ENCODE peak calls at places on chromosomes 11 and 22, in ten cellular contexts. One of them, this sample, is unnamed.

GRCh38 chr11:43784866-43785265 is 95.8 kb upstream of the ALKBH3 start:
- DNase-seq in GM23248: no peak
- DNase-seq in NCI-H1105: no peak
- DNase-seq in NCI-H1417: no peak
- DNase-seq in activated B cell treated with CpG ODN at 0.5 μM for 24 hours: no peak
- DNase-seq in choroid plexus epithelial cell: peak
- DNase-seq in T-helper 1 cell: no peak
- DNase-seq in stimulated activated CD8-positive, alpha-beta memory T cell treated with anti-CD3 and anti-CD28 coated beads, Interleukin-2, amount 100 ng/mL, for 48 hours: no peak
- DNase-seq in anterior cingulate cortex: no peak
- DNase-seq in CD4-positive, CD25-positive, alpha-beta regulatory T cell: no peak
- DNase-seq in this sample: no peak

GRCh38 chr11:62337682-62338181 is 484 bp downstream of the ASRGL1 start:
- DNase-seq in activated B cell treated with CpG ODN at 0.5 μM for 24 hours: peak
- DNase-seq in T-helper 1 cell: no peak
- DNase-seq in stimulated activated CD8-positive, alpha-beta memory T cell treated with anti-CD3 and anti-CD28 coated beads, Interleukin-2, amount 100 ng/mL, for 48 hours: no peak
- DNase-seq in NCI-H1105: peak
- DNase-seq in CD4-positive, CD25-positive, alpha-beta regulatory T cell: peak
- DNase-seq in choroid plexus epithelial cell: no peak
- DNase-seq in anterior cingulate cortex: no peak
- DNase-seq in NCI-H1417: peak
- DNase-seq in GM23248: peak
- DNase-seq in this sample: peak

GRCh38 chr11:2990617-2991476 is 1.3 kb downstream of the NAP1L4 start:
- DNase-seq in NCI-H1105: no peak
- DNase-seq in NCI-H1417: peak
- DNase-seq in T-helper 1 cell: no peak
- DNase-seq in anterior cingulate cortex: no peak
- DNase-seq in stimulated activated CD8-positive, alpha-beta memory T cell treated with anti-CD3 and anti-CD28 coated beads, Interleukin-2, amount 100 ng/mL, for 48 hours: no peak
- DNase-seq in activated B cell treated with CpG ODN at 0.5 μM for 24 hours: no peak
- DNase-seq in GM23248: peak
- DNase-seq in CD4-positive, CD25-positive, alpha-beta regulatory T cell: peak
- DNase-seq in choroid plexus epithelial cell: no peak
- DNase-seq in this sample: no peak

GRCh38 chr11:107953506-107953905 is 25.3 kb downstream of the RAB39A start:
- DNase-seq in choroid plexus epithelial cell: no peak
- DNase-seq in stimulated activated CD8-positive, alpha-beta memory T cell treated with anti-CD3 and anti-CD28 coated beads, Interleukin-2, amount 100 ng/mL, for 48 hours: no peak
- DNase-seq in activated B cell treated with CpG ODN at 0.5 μM for 24 hours: no peak
- DNase-seq in NCI-H1417: no peak
- DNase-seq in NCI-H1105: no peak
- DNase-seq in GM23248: no peak
- DNase-seq in T-helper 1 cell: no peak
- DNase-seq in anterior cingulate cortex: no peak
- DNase-seq in CD4-positive, CD25-positive, alpha-beta regulatory T cell: no peak
- DNase-seq in this sample: no peak

GRCh38 chr22:50719814-50720300 is 18.1 kb upstream of the ACR start:
- DNase-seq in stimulated activated CD8-positive, alpha-beta memory T cell treated with anti-CD3 and anti-CD28 coated beads, Interleukin-2, amount 100 ng/mL, for 48 hours: no peak
- DNase-seq in GM23248: no peak
- DNase-seq in anterior cingulate cortex: no peak
- DNase-seq in NCI-H1105: no peak
- DNase-seq in NCI-H1417: no peak
- DNase-seq in T-helper 1 cell: no peak
- DNase-seq in activated B cell treated with CpG ODN at 0.5 μM for 24 hours: no peak
- DNase-seq in choroid plexus epithelial cell: no peak
- DNase-seq in CD4-positive, CD25-positive, alpha-beta regulatory T cell: no peak
- DNase-seq in this sample: no peak

GRCh38 chr11:73402834-73403185 is 26.6 kb downstream of the RELT start:
- DNase-seq in activated B cell treated with CpG ODN at 0.5 μM for 24 hours: no peak
- DNase-seq in GM23248: peak
- DNase-seq in anterior cingulate cortex: no peak
- DNase-seq in stimulated activated CD8-positive, alpha-beta memory T cell treated with anti-CD3 and anti-CD28 coated beads, Interleukin-2, amount 100 ng/mL, for 48 hours: no peak
- DNase-seq in choroid plexus epithelial cell: peak
- DNase-seq in NCI-H1105: no peak
- DNase-seq in T-helper 1 cell: no peak
- DNase-seq in NCI-H1417: no peak
- DNase-seq in CD4-positive, CD25-positive, alpha-beta regulatory T cell: peak
- DNase-seq in this sample: no peak

GRCh38 chr22:24030186-24030702 is 19.1 kb downstream of the CABIN1 start:
- DNase-seq in CD4-positive, CD25-positive, alpha-beta regulatory T cell: no peak
- DNase-seq in NCI-H1105: no peak
- DNase-seq in GM23248: no peak
- DNase-seq in T-helper 1 cell: no peak
- DNase-seq in NCI-H1417: no peak
- DNase-seq in choroid plexus epithelial cell: no peak
- DNase-seq in anterior cingulate cortex: no peak
- DNase-seq in activated B cell treated with CpG ODN at 0.5 μM for 24 hours: no peak
- DNase-seq in stimulated activated CD8-positive, alpha-beta memory T cell treated with anti-CD3 and anti-CD28 coated beads, Interleukin-2, amount 100 ng/mL, for 48 hours: no peak
- DNase-seq in this sample: no peak

GRCh38 chr11:62544521-62545436 is 1.8 kb downstream of the AHNAK start:
- DNase-seq in NCI-H1417: no peak
- DNase-seq in anterior cingulate cortex: no peak
- DNase-seq in GM23248: peak
- DNase-seq in choroid plexus epithelial cell: no peak
- DNase-seq in activated B cell treated with CpG ODN at 0.5 μM for 24 hours: peak
- DNase-seq in T-helper 1 cell: no peak
- DNase-seq in NCI-H1105: no peak
- DNase-seq in CD4-positive, CD25-positive, alpha-beta regulatory T cell: peak
- DNase-seq in stimulated activated CD8-positive, alpha-beta memory T cell treated with anti-CD3 and anti-CD28 coated beads, Interleukin-2, amount 100 ng/mL, for 48 hours: no peak
- DNase-seq in this sample: no peak

GRCh38 chr11:31809857-31810778 is 1.0 kb downstream of the PAX6 start:
- DNase-seq in stimulated activated CD8-positive, alpha-beta memory T cell treated with anti-CD3 and anti-CD28 coated beads, Interleukin-2, amount 100 ng/mL, for 48 hours: no peak
- DNase-seq in NCI-H1105: peak
- DNase-seq in NCI-H1417: peak
- DNase-seq in anterior cingulate cortex: no peak
- DNase-seq in activated B cell treated with CpG ODN at 0.5 μM for 24 hours: no peak
- DNase-seq in CD4-positive, CD25-positive, alpha-beta regulatory T cell: no peak
- DNase-seq in choroid plexus epithelial cell: peak
- DNase-seq in T-helper 1 cell: no peak
- DNase-seq in GM23248: peak
- DNase-seq in this sample: peak

GRCh38 chr11:17611049-17611448 is 64.0 kb downstream of the OTOG start:
- DNase-seq in anterior cingulate cortex: no peak
- DNase-seq in stimulated activated CD8-positive, alpha-beta memory T cell treated with anti-CD3 and anti-CD28 coated beads, Interleukin-2, amount 100 ng/mL, for 48 hours: no peak
- DNase-seq in activated B cell treated with CpG ODN at 0.5 μM for 24 hours: no peak
- DNase-seq in NCI-H1105: no peak
- DNase-seq in choroid plexus epithelial cell: no peak
- DNase-seq in NCI-H1417: no peak
- DNase-seq in T-helper 1 cell: no peak
- DNase-seq in CD4-positive, CD25-positive, alpha-beta regulatory T cell: no peak
- DNase-seq in GM23248: no peak
- DNase-seq in this sample: no peak

GRCh38 chr11:12439615-12440014 is 62.2 kb downstream of the PARVA start:
- DNase-seq in stimulated activated CD8-positive, alpha-beta memory T cell treated with anti-CD3 and anti-CD28 coated beads, Interleukin-2, amount 100 ng/mL, for 48 hours: no peak
- DNase-seq in activated B cell treated with CpG ODN at 0.5 μM for 24 hours: no peak
- DNase-seq in CD4-positive, CD25-positive, alpha-beta regulatory T cell: no peak
- DNase-seq in GM23248: no peak
- DNase-seq in T-helper 1 cell: no peak
- DNase-seq in anterior cingulate cortex: no peak
- DNase-seq in NCI-H1417: no peak
- DNase-seq in NCI-H1105: no peak
- DNase-seq in choroid plexus epithelial cell: no peak
- DNase-seq in this sample: no peak

This sample was measured in NCI-H2171.